ENCODE peak calls at places on chromosomes 2 and 18, in eight cellular contexts. T, P, X, Q, A, S, J and N are unnamed samples.

GRCh38 chr18:79912409-79912991 is 39.0 kb downstream of the SLC66A2 start:
- DNase-seq in P (peak; percentile 11), Q (no peak), A (peak; percentile 54), J (no peak), S (peak; percentile 17), X (peak; percentile 17), T (no peak), N (peak; percentile 5)

GRCh38 chr2:224837558-224837957 is 121.4 kb upstream of the CCDC195 start:
- DNase-seq in T (no peak), A (no peak), S (no peak), X (peak; percentile 88), J (no peak), P (no peak), Q (no peak), N (no peak)

GRCh38 chr2:84849271-84849952 is 31.5 kb downstream of the TRABD2A start:
- DNase-seq in J (no peak), T (no peak), Q (no peak), A (no peak), P (peak; percentile 49), X (peak; percentile 61), S (no peak), N (no peak)

GRCh38 chr2:117555965-117556364 is 258.5 kb upstream of the DDX18 start:
- DNase-seq in Q (no peak), A (no peak), P (no peak), T (no peak), X (no peak), J (no peak), S (no peak), N (no peak)

GRCh38 chr2:221420245-221420644 is 151.9 kb downstream of the EPHA4 start:
- DNase-seq in Q (no peak), P (peak; percentile 20), A (no peak), J (no peak), X (no peak), S (no peak), T (no peak), N (no peak)

GRCh38 chr2:747774-748351 is 70.7 kb upstream of the TMEM18 start:
- DNase-seq in T (no peak), S (no peak), J (no peak), A (no peak), X (no peak), Q (no peak), P (no peak), N (no peak)

GRCh38 chr2:12967804-12968203 is 251.1 kb downstream of the TRIB2 start:
- DNase-seq in X (no peak), T (no peak), Q (no peak), A (no peak), S (no peak), P (no peak), J (no peak), N (no peak)

GRCh38 chr2:218129756-218130155 is 3.9 kb downstream of the CXCR2 start:
- DNase-seq in Q (no peak), T (no peak), A (no peak), S (no peak), P (no peak), J (no peak), X (peak; percentile 3), N (no peak)

GRCh38 chr2:64062840-64063239 is 43.6 kb upstream of the VPS54 start:
- DNase-seq in Q (peak; percentile 37), P (no peak), S (peak; percentile 42), A (no peak), T (no peak), J (no peak), X (peak; percentile 46), N (no peak)

GRCh38 chr2:174227748-174228147 is 20.6 kb downstream of the OLA1 start:
- DNase-seq in T (no peak), Q (no peak), A (no peak), P (no peak), J (no peak), S (no peak), X (no peak), N (no peak)

GRCh38 chr18:22250591-22250996 is 81.2 kb downstream of the GATA6 start:
- DNase-seq in Q (no peak), J (no peak), P (no peak), X (peak; percentile 36), T (peak; percentile 23), A (no peak), S (peak; percentile 75), N (peak; percentile 68)

GRCh38 chr2:160974803-160975202 is 185.4 kb upstream of the TANK start:
- DNase-seq in Q (no peak), S (no peak), X (no peak), J (no peak), T (no peak), A (no peak), P (no peak), N (no peak)

GRCh38 chr18:1657888-1658287 is 753.2 kb downstream of the ADCYAP1 start:
- DNase-seq in X (no peak), P (no peak), Q (no peak), A (no peak), T (no peak), J (no peak), S (no peak), N (no peak)

GRCh38 chr2:235263205-235264120 is 230.4 kb upstream of the AGAP1 start:
- DNase-seq in T (no peak), Q (peak; percentile 63), J (peak; percentile 27), A (peak; percentile 76), X (peak; percentile 83), S (peak; percentile 74), P (no peak), N (peak; percentile 70)

GRCh38 chr2:29446852-29447251 is 331.6 kb downstream of the CLIP4 start:
- DNase-seq in T (no peak), J (no peak), P (no peak), S (no peak), Q (no peak), A (no peak), X (no peak), N (no peak)

GRCh38 chr2:239991689-239992314 is 33.3 kb downstream of the NDUFA10 start:
- DNase-seq in P (peak; percentile 27), S (no peak), X (peak; percentile 80), Q (no peak), J (peak; percentile 63), A (no peak), T (peak; percentile 85), N (no peak)

GRCh38 chr2:215966274-215966673 is 47.1 kb downstream of the MREG start:
- DNase-seq in X (no peak), S (no peak), A (no peak), P (no peak), T (no peak), Q (no peak), J (no peak), N (no peak)

GRCh38 chr2:45199973-45200372 is 190.7 kb upstream of the SIX2 start:
- DNase-seq in P (no peak), A (no peak), X (no peak), J (no peak), Q (no peak), S (no peak), T (no peak), N (no peak)

GRCh38 chr2:38406597-38407110 is 29.6 kb upstream of the ATL2 start:
- DNase-seq in S (no peak), X (no peak), Q (peak; percentile 47), J (no peak), T (no peak), A (no peak), P (no peak), N (no peak)

GRCh38 chr2:38959938-38960608 is 70.4 kb downstream of the ARHGEF33 start:
- DNase-seq in T (no peak), Q (peak; percentile 85), X (peak; percentile 88), P (peak; percentile 52), S (peak; percentile 73), A (peak; percentile 81), J (peak; percentile 91), N (peak; percentile 67)

GRCh38 chr2:217625475-217626245 is 377.1 kb downstream of the TNS1 start:
- DNase-seq in S (no peak), A (no peak), J (no peak), T (no peak), P (no peak), Q (no peak), X (peak; percentile 54), N (no peak)

GRCh38 chr2:148546270-148546669 is 98.3 kb upstream of the EPC2 start:
- DNase-seq in Q (no peak), X (no peak), J (no peak), P (no peak), S (no peak), A (peak; percentile 35), T (no peak), N (no peak)

GRCh38 chr18:47175283-47175894 is 775 bp downstream of the IER3IP1 start:
- DNase-seq in A (no peak), S (peak; percentile 23), T (no peak), J (no peak), P (no peak), X (peak; percentile 5), Q (no peak), N (peak; percentile 11)

GRCh38 chr2:66438498-66439290 is 3.8 kb downstream of the MEIS1 start:
- DNase-seq in P (no peak), A (no peak), T (no peak), Q (no peak), J (no peak), S (no peak), X (no peak), N (no peak)
- H3K4me1 ChIP-seq in P (no peaks in the 10 kb centered on the region), A (peaks cover 8% of the 10 kb centered on the region), T (peaks cover 49% of the 10 kb centered on the region), Q (no peaks in the 10 kb centered on the region), J (peaks cover 21% of the 10 kb centered on the region), S (no peaks in the 10 kb centered on the region), X (no peaks in the 10 kb centered on the region), N (peaks cover 3% of the 10 kb centered on the region)

DNA sequence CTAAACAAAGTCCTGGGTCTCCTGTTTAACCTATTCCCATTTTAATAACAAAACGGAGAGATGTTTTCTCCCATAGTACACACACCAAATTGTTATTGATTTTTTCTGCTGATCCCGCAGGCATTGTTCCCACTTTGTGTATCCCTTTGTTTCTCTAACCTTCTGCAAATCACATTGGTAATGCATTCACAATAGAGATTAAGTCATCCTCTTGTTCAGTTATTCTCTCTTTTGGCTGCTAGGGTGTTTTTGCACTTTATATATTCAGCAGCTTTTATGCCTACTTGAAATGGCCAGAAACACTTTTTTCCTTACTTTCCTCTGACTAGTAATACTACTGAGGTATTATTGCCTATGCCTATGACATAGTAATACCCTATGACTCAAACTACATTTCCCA is 1071.9 kb upstream of the CDH2 start:
- DNase-seq in T (no peak), S (no peak), J (no peak), X (no peak), Q (no peak), A (no peak), P (no peak), N (no peak)
- H3K4me1 ChIP-seq in T (no peaks in the 10 kb centered on the region), S (no peaks in the 10 kb centered on the region), J (no peaks in the 10 kb centered on the region), X (no peaks in the 10 kb centered on the region), Q (no peaks in the 10 kb centered on the region), A (no peaks in the 10 kb centered on the region), P (no peaks in the 10 kb centered on the region), N (no peaks in the 10 kb centered on the region)

DNA sequence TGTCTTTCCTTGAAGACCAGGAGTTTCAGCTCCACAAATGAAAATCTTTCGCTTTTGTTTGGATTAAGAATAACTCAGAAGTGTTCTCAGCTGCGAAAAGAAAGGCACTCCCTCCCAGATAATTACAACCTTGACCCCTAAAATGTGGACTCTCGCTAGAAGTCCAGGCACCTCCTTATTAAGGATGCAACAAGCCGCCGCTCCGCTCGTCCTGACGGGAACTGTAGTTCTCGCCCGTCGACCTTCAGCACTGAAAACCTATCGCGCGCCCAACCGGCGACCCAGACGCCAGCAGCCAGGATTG is 559 bp downstream of the IMMT start:
- DNase-seq in J (no peak), X (no peak), Q (no peak), A (no peak), S (peak; percentile 97), P (no peak), T (no peak), N (peak; percentile 97)
- H3K4me1 ChIP-seq in J (peaks cover 8% of the 10 kb centered on the region), X (peaks cover 6% of the 10 kb centered on the region), Q (peaks cover 18% of the 10 kb centered on the region), A (peaks cover 49% of the 10 kb centered on the region), S (peaks cover 16% of the 10 kb centered on the region), P (peaks cover 34% of the 10 kb centered on the region), T (peaks cover 44% of the 10 kb centered on the region), N (peaks cover 15% of the 10 kb centered on the region)

GRCh38 chr2:74742486-74742885 is 88.4 kb downstream of the SEMA4F start:
- DNase-seq in T (no peak), S (no peak), A (no peak), X (no peak), P (no peak), Q (no peak), J (no peak), N (no peak)
- H3K4me1 ChIP-seq in T (no peaks in the 10 kb centered on the region), S (peaks cover 13% of the 10 kb centered on the region), A (peaks cover 16% of the 10 kb centered on the region), X (peaks cover 23% of the 10 kb centered on the region), P (no peaks in the 10 kb centered on the region), Q (no peaks in the 10 kb centered on the region), J (peaks cover 30% of the 10 kb centered on the region), N (peaks cover 4% of the 10 kb centered on the region)